ENCODE peak calls at places on chromosomes 4 and X, in ten cellular contexts. One of them, this sample, is unnamed.

GRCh38 chr4:105060628-105061027 is 86.0 kb upstream of the TET2 start:
- DNase-seq in fibroblast of mammary gland: peak; percentile 32
- DNase-seq in heart left ventricle: no peak
- DNase-seq in upper lobe of right lung: no peak
- DNase-seq in fibroblast of villous mesenchyme: no peak
- DNase-seq in fibroblast of lung: peak; percentile 82
- DNase-seq in retinal pigment epithelial cell: peak; percentile 7
- DNase-seq in adrenal gland: no peak
- DNase-seq in fibroblast of the aortic adventitia: peak; percentile 38
- DNase-seq in esophagus squamous epithelium: no peak
- DNase-seq in this sample: no peak

GRCh38 chr4:169253087-169253675 is 17.6 kb downstream of the SH3RF1 start:
- DNase-seq in fibroblast of mammary gland: no peak
- DNase-seq in heart left ventricle: no peak
- DNase-seq in upper lobe of right lung: no peak
- DNase-seq in fibroblast of villous mesenchyme: no peak
- DNase-seq in fibroblast of lung: peak; percentile 65
- DNase-seq in retinal pigment epithelial cell: peak; percentile 75
- DNase-seq in adrenal gland: no peak
- DNase-seq in fibroblast of the aortic adventitia: no peak
- DNase-seq in esophagus squamous epithelium: no peak
- DNase-seq in this sample: no peak

GRCh38 chr4:38674206-38675144 is 10.5 kb downstream of the KLF3 start:
- DNase-seq in fibroblast of mammary gland: no peak
- DNase-seq in heart left ventricle: no peak
- DNase-seq in upper lobe of right lung: no peak
- DNase-seq in fibroblast of villous mesenchyme: no peak
- DNase-seq in fibroblast of lung: peak; percentile 28
- DNase-seq in retinal pigment epithelial cell: no peak
- DNase-seq in adrenal gland: no peak
- DNase-seq in fibroblast of the aortic adventitia: peak; percentile 65
- DNase-seq in esophagus squamous epithelium: no peak
- DNase-seq in this sample: no peak

GRCh38 chr4:15336410-15337184 is 91.2 kb upstream of the C1QTNF7 start:
- DNase-seq in fibroblast of mammary gland: peak; percentile 89
- DNase-seq in heart left ventricle: no peak
- DNase-seq in upper lobe of right lung: no peak
- DNase-seq in fibroblast of villous mesenchyme: no peak
- DNase-seq in fibroblast of lung: peak; percentile 86
- DNase-seq in retinal pigment epithelial cell: no peak
- DNase-seq in adrenal gland: no peak
- DNase-seq in fibroblast of the aortic adventitia: no peak
- DNase-seq in esophagus squamous epithelium: no peak
- DNase-seq in this sample: no peak

GRCh38 chr4:28916585-28916984 is 1803.6 kb upstream of the PCDH7 start:
- DNase-seq in fibroblast of mammary gland: no peak
- DNase-seq in heart left ventricle: no peak
- DNase-seq in upper lobe of right lung: no peak
- DNase-seq in fibroblast of villous mesenchyme: no peak
- DNase-seq in fibroblast of lung: no peak
- DNase-seq in retinal pigment epithelial cell: no peak
- DNase-seq in adrenal gland: no peak
- DNase-seq in fibroblast of the aortic adventitia: no peak
- DNase-seq in esophagus squamous epithelium: no peak
- DNase-seq in this sample: no peak

GRCh38 chrX:117645639-117646038 is 471.0 kb downstream of the KLHL13 start:
- DNase-seq in fibroblast of mammary gland: no peak
- DNase-seq in heart left ventricle: no peak
- DNase-seq in upper lobe of right lung: no peak
- DNase-seq in fibroblast of villous mesenchyme: no peak
- DNase-seq in fibroblast of lung: no peak
- DNase-seq in retinal pigment epithelial cell: no peak
- DNase-seq in adrenal gland: no peak
- DNase-seq in fibroblast of the aortic adventitia: no peak
- DNase-seq in esophagus squamous epithelium: no peak
- DNase-seq in this sample: no peak

GRCh38 chr4:19030536-19030935 is 1009.0 kb upstream of the LCORL start:
- DNase-seq in fibroblast of mammary gland: no peak
- DNase-seq in heart left ventricle: no peak
- DNase-seq in upper lobe of right lung: no peak
- DNase-seq in fibroblast of villous mesenchyme: no peak
- DNase-seq in fibroblast of lung: peak; percentile 50
- DNase-seq in retinal pigment epithelial cell: no peak
- DNase-seq in adrenal gland: no peak
- DNase-seq in fibroblast of the aortic adventitia: no peak
- DNase-seq in esophagus squamous epithelium: no peak
- DNase-seq in this sample: no peak

GRCh38 chr4:123588631-123589223 is 192.1 kb downstream of the SPRY1 start:
- DNase-seq in fibroblast of mammary gland: no peak
- DNase-seq in heart left ventricle: no peak
- DNase-seq in upper lobe of right lung: no peak
- DNase-seq in fibroblast of villous mesenchyme: peak; percentile 94
- DNase-seq in fibroblast of lung: peak; percentile 81
- DNase-seq in retinal pigment epithelial cell: no peak
- DNase-seq in adrenal gland: no peak
- DNase-seq in fibroblast of the aortic adventitia: peak; percentile 25
- DNase-seq in esophagus squamous epithelium: no peak
- DNase-seq in this sample: no peak

GRCh38 chr4:70613893-70614572 is 14.5 kb upstream of the ENAM start:
- DNase-seq in fibroblast of mammary gland: no peak
- DNase-seq in heart left ventricle: no peak
- DNase-seq in upper lobe of right lung: no peak
- DNase-seq in fibroblast of villous mesenchyme: no peak
- DNase-seq in fibroblast of lung: no peak
- DNase-seq in retinal pigment epithelial cell: no peak
- DNase-seq in adrenal gland: no peak
- DNase-seq in fibroblast of the aortic adventitia: peak; percentile 8
- DNase-seq in esophagus squamous epithelium: no peak
- DNase-seq in this sample: no peak

GRCh38 chr4:111016416-111016815 is 393.5 kb upstream of the PITX2 start:
- DNase-seq in fibroblast of mammary gland: no peak
- DNase-seq in heart left ventricle: no peak
- DNase-seq in upper lobe of right lung: no peak
- DNase-seq in fibroblast of villous mesenchyme: no peak
- DNase-seq in fibroblast of lung: no peak
- DNase-seq in retinal pigment epithelial cell: no peak
- DNase-seq in adrenal gland: no peak
- DNase-seq in fibroblast of the aortic adventitia: no peak
- DNase-seq in esophagus squamous epithelium: no peak
- DNase-seq in this sample: no peak

GRCh38 chr4:143531368-143531767 is 17.9 kb downstream of the SMARCA5 start:
- DNase-seq in fibroblast of mammary gland: peak; percentile 16
- DNase-seq in heart left ventricle: no peak
- DNase-seq in upper lobe of right lung: no peak
- DNase-seq in fibroblast of villous mesenchyme: no peak
- DNase-seq in fibroblast of lung: no peak
- DNase-seq in retinal pigment epithelial cell: no peak
- DNase-seq in adrenal gland: no peak
- DNase-seq in fibroblast of the aortic adventitia: peak; percentile 35
- DNase-seq in esophagus squamous epithelium: no peak
- DNase-seq in this sample: no peak

DNA sequence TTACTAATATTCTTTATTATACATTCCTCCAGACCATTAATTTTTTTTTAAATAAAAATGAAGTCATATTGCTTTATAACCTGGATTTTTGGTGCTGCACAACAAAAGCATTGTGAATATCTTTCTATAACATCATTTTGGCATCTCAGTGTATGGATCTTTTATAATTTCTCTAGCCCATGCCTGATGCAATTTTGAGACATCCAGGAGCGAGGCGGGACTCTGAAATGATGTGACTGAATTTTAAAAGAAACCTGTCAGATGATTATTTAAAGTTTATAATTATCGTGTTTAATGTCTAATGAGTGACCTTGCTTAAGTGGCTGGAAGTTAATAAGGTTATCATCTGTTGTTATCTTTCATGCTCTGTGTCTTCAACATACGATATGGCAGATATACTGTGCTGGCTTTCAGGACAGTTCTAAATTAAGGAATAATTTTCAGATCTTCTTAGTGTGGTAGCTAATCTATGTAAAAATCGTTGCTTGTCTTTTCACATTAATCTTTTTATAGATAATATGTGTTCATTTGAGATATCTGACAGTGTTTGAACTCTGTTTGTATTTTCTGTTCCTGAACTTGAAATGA is 58.8 kb downstream of the KIT start:
- DNase-seq in fibroblast of mammary gland: no peak
- DNase-seq in heart left ventricle: no peak
- DNase-seq in upper lobe of right lung: no peak
- DNase-seq in fibroblast of villous mesenchyme: no peak
- DNase-seq in fibroblast of lung: no peak
- DNase-seq in retinal pigment epithelial cell: no peak
- DNase-seq in adrenal gland: no peak
- DNase-seq in fibroblast of the aortic adventitia: no peak
- DNase-seq in esophagus squamous epithelium: no peak
- DNase-seq in this sample: no peak
- TF ChIP-seq CTCF in fibroblast of mammary gland: no peak
- TF ChIP-seq CTCF in heart left ventricle: no peak
- TF ChIP-seq CTCF in upper lobe of right lung: no peak
- TF ChIP-seq CTCF in fibroblast of villous mesenchyme: no peak
- TF ChIP-seq CTCF in fibroblast of lung: no peak
- TF ChIP-seq CTCF in retinal pigment epithelial cell: no peak
- TF ChIP-seq CTCF in adrenal gland: no peak
- TF ChIP-seq CTCF in fibroblast of the aortic adventitia: no peak
- TF ChIP-seq CTCF in esophagus squamous epithelium: no peak
- TF ChIP-seq CTCF in this sample: no peak

GRCh38 chr4:52051213-52051614 is at the start of gene SPATA18:
- DNase-seq in fibroblast of mammary gland: peak; percentile 10
- DNase-seq in heart left ventricle: peak; percentile 55
- DNase-seq in upper lobe of right lung: peak; percentile 76
- DNase-seq in fibroblast of villous mesenchyme: peak; percentile 24
- DNase-seq in fibroblast of lung: peak; percentile 41
- DNase-seq in retinal pigment epithelial cell: no peak
- DNase-seq in adrenal gland: peak; percentile 28
- DNase-seq in fibroblast of the aortic adventitia: no peak
- DNase-seq in esophagus squamous epithelium: no peak
- DNase-seq in this sample: no peak
- H3K4me3 ChIP-seq in fibroblast of mammary gland: peak within 1 kb of the TSS; percentile 73
- H3K4me3 ChIP-seq in heart left ventricle: peak within 1 kb of the TSS; percentile 75
- H3K4me3 ChIP-seq in upper lobe of right lung: peak within 1 kb of the TSS; percentile 67
- H3K4me3 ChIP-seq in fibroblast of villous mesenchyme: peak within 1 kb of the TSS; percentile 75
- H3K4me3 ChIP-seq in fibroblast of lung: peak within 1 kb of the TSS; percentile 76
- H3K4me3 ChIP-seq in retinal pigment epithelial cell: peak within 1 kb of the TSS; percentile 77
- H3K4me3 ChIP-seq in adrenal gland: peak within 1 kb of the TSS; percentile 1
- H3K4me3 ChIP-seq in fibroblast of the aortic adventitia: peak within 1 kb of the TSS; percentile 74
- H3K4me3 ChIP-seq in esophagus squamous epithelium: peak within 1 kb of the TSS; percentile 66
- H3K4me3 ChIP-seq in this sample: peak within 1 kb of the TSS; percentile 53

GRCh38 chr4:83043801-83044407 is 8.9 kb downstream of the COPS4 start:
- DNase-seq in fibroblast of mammary gland: peak; percentile 79
- DNase-seq in heart left ventricle: no peak
- DNase-seq in upper lobe of right lung: no peak
- DNase-seq in fibroblast of villous mesenchyme: peak; percentile 74
- DNase-seq in fibroblast of lung: peak; percentile 68
- DNase-seq in retinal pigment epithelial cell: no peak
- DNase-seq in adrenal gland: peak; percentile 38
- DNase-seq in fibroblast of the aortic adventitia: peak; percentile 86
- DNase-seq in esophagus squamous epithelium: no peak
- DNase-seq in this sample: no peak

GRCh38 chr4:83036991-83037390 is 2.0 kb downstream of the COPS4 start:
- DNase-seq in fibroblast of mammary gland: no peak
- DNase-seq in heart left ventricle: no peak
- DNase-seq in upper lobe of right lung: no peak
- DNase-seq in fibroblast of villous mesenchyme: no peak
- DNase-seq in fibroblast of lung: no peak
- DNase-seq in retinal pigment epithelial cell: no peak
- DNase-seq in adrenal gland: no peak
- DNase-seq in fibroblast of the aortic adventitia: no peak
- DNase-seq in esophagus squamous epithelium: no peak
- DNase-seq in this sample: no peak

GRCh38 chr4:83034630-83035494 is at the start of gene COPS4:
- DNase-seq in fibroblast of mammary gland: peak; percentile 100
- DNase-seq in heart left ventricle: peak; percentile 96
- DNase-seq in upper lobe of right lung: peak; percentile 96
- DNase-seq in fibroblast of villous mesenchyme: peak; percentile 100
- DNase-seq in fibroblast of lung: peak; percentile 100
- DNase-seq in retinal pigment epithelial cell: peak; percentile 100
- DNase-seq in adrenal gland: peak; percentile 99
- DNase-seq in fibroblast of the aortic adventitia: peak; percentile 100
- DNase-seq in esophagus squamous epithelium: peak; percentile 89
- DNase-seq in this sample: peak; percentile 98

GRCh38 chr4:83040269-83040668 is 5.3 kb downstream of the COPS4 start:
- DNase-seq in fibroblast of mammary gland: no peak
- DNase-seq in heart left ventricle: no peak
- DNase-seq in upper lobe of right lung: no peak
- DNase-seq in fibroblast of villous mesenchyme: no peak
- DNase-seq in fibroblast of lung: no peak
- DNase-seq in retinal pigment epithelial cell: no peak
- DNase-seq in adrenal gland: no peak
- DNase-seq in fibroblast of the aortic adventitia: no peak
- DNase-seq in esophagus squamous epithelium: no peak
- DNase-seq in this sample: no peak
- TF ChIP-seq CTCF in fibroblast of mammary gland: peak; percentile 13
- TF ChIP-seq CTCF in heart left ventricle: no peak
- TF ChIP-seq CTCF in upper lobe of right lung: no peak
- TF ChIP-seq CTCF in fibroblast of villous mesenchyme: no peak
- TF ChIP-seq CTCF in fibroblast of lung: peak; percentile 1
- TF ChIP-seq CTCF in retinal pigment epithelial cell: peak; percentile 7
- TF ChIP-seq CTCF in adrenal gland: no peak
- TF ChIP-seq CTCF in fibroblast of the aortic adventitia: peak; percentile 16
- TF ChIP-seq CTCF in esophagus squamous epithelium: no peak
- TF ChIP-seq CTCF in this sample: no peak

GRCh38 chr4:159232465-159233106 is 129.7 kb downstream of the RAPGEF2 start:
- DNase-seq in fibroblast of mammary gland: no peak
- DNase-seq in heart left ventricle: no peak
- DNase-seq in upper lobe of right lung: no peak
- DNase-seq in fibroblast of villous mesenchyme: no peak
- DNase-seq in fibroblast of lung: no peak
- DNase-seq in retinal pigment epithelial cell: no peak
- DNase-seq in adrenal gland: no peak
- DNase-seq in fibroblast of the aortic adventitia: no peak
- DNase-seq in esophagus squamous epithelium: no peak
- DNase-seq in this sample: no peak

GRCh38 chr4:159229164-159229563 is 126.3 kb downstream of the RAPGEF2 start:
- DNase-seq in fibroblast of mammary gland: no peak
- DNase-seq in heart left ventricle: no peak
- DNase-seq in upper lobe of right lung: no peak
- DNase-seq in fibroblast of villous mesenchyme: peak; percentile 87
- DNase-seq in fibroblast of lung: peak; percentile 95
- DNase-seq in retinal pigment epithelial cell: peak; percentile 80
- DNase-seq in adrenal gland: no peak
- DNase-seq in fibroblast of the aortic adventitia: peak; percentile 81
- DNase-seq in esophagus squamous epithelium: no peak
- DNase-seq in this sample: no peak

GRCh38 chr4:159224412-159224811 is 121.5 kb downstream of the RAPGEF2 start:
- DNase-seq in fibroblast of mammary gland: no peak
- DNase-seq in heart left ventricle: no peak
- DNase-seq in upper lobe of right lung: no peak
- DNase-seq in fibroblast of villous mesenchyme: no peak
- DNase-seq in fibroblast of lung: no peak
- DNase-seq in retinal pigment epithelial cell: no peak
- DNase-seq in adrenal gland: no peak
- DNase-seq in fibroblast of the aortic adventitia: no peak
- DNase-seq in esophagus squamous epithelium: no peak
- DNase-seq in this sample: no peak

GRCh38 chr4:159227378-159227777 is 124.5 kb downstream of the RAPGEF2 start:
- DNase-seq in fibroblast of mammary gland: peak; percentile 17
- DNase-seq in heart left ventricle: no peak
- DNase-seq in upper lobe of right lung: no peak
- DNase-seq in fibroblast of villous mesenchyme: peak; percentile 22
- DNase-seq in fibroblast of lung: peak; percentile 58
- DNase-seq in retinal pigment epithelial cell: no peak
- DNase-seq in adrenal gland: no peak
- DNase-seq in fibroblast of the aortic adventitia: no peak
- DNase-seq in esophagus squamous epithelium: no peak
- DNase-seq in this sample: no peak

GRCh38 chr4:159227984-159228383 is 125.1 kb downstream of the RAPGEF2 start:
- DNase-seq in fibroblast of mammary gland: peak; percentile 75
- DNase-seq in heart left ventricle: peak; percentile 77
- DNase-seq in upper lobe of right lung: peak; percentile 80
- DNase-seq in fibroblast of villous mesenchyme: peak; percentile 79
- DNase-seq in fibroblast of lung: peak; percentile 96
- DNase-seq in retinal pigment epithelial cell: peak; percentile 74
- DNase-seq in adrenal gland: peak; percentile 90
- DNase-seq in fibroblast of the aortic adventitia: peak; percentile 95
- DNase-seq in esophagus squamous epithelium: no peak
- DNase-seq in this sample: peak; percentile 79
- H3K4me3 ChIP-seq in fibroblast of mammary gland: peak overlapping the region; percentile 34
- H3K4me3 ChIP-seq in heart left ventricle: peak overlapping the region; percentile 59
- H3K4me3 ChIP-seq in upper lobe of right lung: peak overlapping the region; percentile 27
- H3K4me3 ChIP-seq in fibroblast of villous mesenchyme: peak overlapping the region; percentile 46
- H3K4me3 ChIP-seq in fibroblast of lung: peak overlapping the region; percentile 43
- H3K4me3 ChIP-seq in retinal pigment epithelial cell: peak overlapping the region; percentile 26
- H3K4me3 ChIP-seq in adrenal gland: no peak overlapping the region
- H3K4me3 ChIP-seq in fibroblast of the aortic adventitia: peak overlapping the region; percentile 37
- H3K4me3 ChIP-seq in esophagus squamous epithelium: peak overlapping the region; percentile 27
- H3K4me3 ChIP-seq in this sample: peak overlapping the region; percentile 26

This sample was measured in tibial artery.